ENCODE peak calls at places on chromosomes 1 and 21, in nine cellular contexts. One of them, this sample, is unnamed. For H3K36me3, the result is how much of the 10 kb centered on the place peaks cover.

GRCh38 chr21:43985690-43986251 is 26.3 kb upstream of the TRAPPC10 start:
- DNase-seq in tibial nerve: no peak
- DNase-seq in pancreas: no peak
- DNase-seq in sigmoid colon: no peak
- DNase-seq in neural progenitor cell: peak
- DNase-seq in fibroblast of lung: no peak
- DNase-seq in cardiac muscle cell: no peak
- DNase-seq in left lung: no peak
- DNase-seq in osteoblast: peak
- DNase-seq in this sample: no peak

GRCh38 chr1:107683198-107683657 is 281.8 kb downstream of the VAV3 start:
- DNase-seq in tibial nerve: no peak
- DNase-seq in pancreas: no peak
- DNase-seq in sigmoid colon: no peak
- DNase-seq in neural progenitor cell: no peak
- DNase-seq in fibroblast of lung: no peak
- DNase-seq in cardiac muscle cell: no peak
- DNase-seq in left lung: no peak
- DNase-seq in osteoblast: no peak
- DNase-seq in this sample: no peak

GRCh38 chr1:26598890-26599289 is 69.3 kb downstream of the RPS6KA1 start:
- DNase-seq in tibial nerve: no peak
- DNase-seq in pancreas: no peak
- DNase-seq in sigmoid colon: no peak
- DNase-seq in neural progenitor cell: peak
- DNase-seq in fibroblast of lung: no peak
- DNase-seq in cardiac muscle cell: no peak
- DNase-seq in left lung: no peak
- DNase-seq in osteoblast: no peak
- DNase-seq in this sample: no peak

GRCh38 chr1:116208136-116208535 is 96.9 kb downstream of the MAB21L3 start:
- DNase-seq in tibial nerve: no peak
- DNase-seq in pancreas: no peak
- DNase-seq in sigmoid colon: no peak
- DNase-seq in neural progenitor cell: no peak
- DNase-seq in fibroblast of lung: no peak
- DNase-seq in cardiac muscle cell: no peak
- DNase-seq in left lung: no peak
- DNase-seq in osteoblast: no peak
- DNase-seq in this sample: no peak

GRCh38 chr1:90763930-90764329 is 46.8 kb upstream of the BARHL2 start:
- DNase-seq in tibial nerve: no peak
- DNase-seq in pancreas: no peak
- DNase-seq in sigmoid colon: no peak
- DNase-seq in neural progenitor cell: no peak
- DNase-seq in fibroblast of lung: no peak
- DNase-seq in cardiac muscle cell: no peak
- DNase-seq in left lung: no peak
- DNase-seq in osteoblast: no peak
- DNase-seq in this sample: no peak

GRCh38 chr1:59903136-59903754 is 23.3 kb downstream of the CYP2J2 start:
- DNase-seq in tibial nerve: no peak
- DNase-seq in pancreas: no peak
- DNase-seq in sigmoid colon: no peak
- DNase-seq in neural progenitor cell: peak
- DNase-seq in fibroblast of lung: peak
- DNase-seq in cardiac muscle cell: peak
- DNase-seq in left lung: no peak
- DNase-seq in osteoblast: peak
- DNase-seq in this sample: no peak

GRCh38 chr21:43294194-43294902 is 125.5 kb downstream of the CRYAA start:
- DNase-seq in tibial nerve: no peak
- DNase-seq in pancreas: peak
- DNase-seq in sigmoid colon: no peak
- DNase-seq in neural progenitor cell: no peak
- DNase-seq in fibroblast of lung: no peak
- DNase-seq in cardiac muscle cell: peak
- DNase-seq in left lung: no peak
- DNase-seq in osteoblast: no peak
- DNase-seq in this sample: no peak

GRCh38 chr1:72623299-72623708 is 341.0 kb upstream of the NEGR1 start:
- DNase-seq in tibial nerve: no peak
- DNase-seq in pancreas: no peak
- DNase-seq in sigmoid colon: no peak
- DNase-seq in neural progenitor cell: peak
- DNase-seq in fibroblast of lung: peak
- DNase-seq in cardiac muscle cell: peak
- DNase-seq in left lung: no peak
- DNase-seq in osteoblast: peak
- DNase-seq in this sample: no peak

GRCh38 chr1:2132222-2133038 is 62.1 kb downstream of the FAAP20 start:
- DNase-seq in tibial nerve: no peak
- DNase-seq in pancreas: no peak
- DNase-seq in sigmoid colon: peak
- DNase-seq in neural progenitor cell: peak
- DNase-seq in fibroblast of lung: peak
- DNase-seq in cardiac muscle cell: peak
- DNase-seq in left lung: no peak
- DNase-seq in osteoblast: peak
- DNase-seq in this sample: peak

GRCh38 chr21:40208960-40209359 is 341.7 kb downstream of the PCP4 start:
- DNase-seq in tibial nerve: no peak
- DNase-seq in pancreas: no peak
- DNase-seq in sigmoid colon: no peak
- DNase-seq in neural progenitor cell: no peak
- DNase-seq in fibroblast of lung: no peak
- DNase-seq in cardiac muscle cell: no peak
- DNase-seq in left lung: no peak
- DNase-seq in osteoblast: no peak
- DNase-seq in this sample: no peak

GRCh38 chr21:42781150-42781980 is 98.0 kb downstream of the WDR4 start:
- DNase-seq in tibial nerve: no peak
- DNase-seq in pancreas: peak
- DNase-seq in sigmoid colon: no peak
- DNase-seq in neural progenitor cell: peak
- DNase-seq in fibroblast of lung: no peak
- DNase-seq in cardiac muscle cell: peak
- DNase-seq in left lung: no peak
- DNase-seq in osteoblast: peak
- DNase-seq in this sample: no peak

DNA sequence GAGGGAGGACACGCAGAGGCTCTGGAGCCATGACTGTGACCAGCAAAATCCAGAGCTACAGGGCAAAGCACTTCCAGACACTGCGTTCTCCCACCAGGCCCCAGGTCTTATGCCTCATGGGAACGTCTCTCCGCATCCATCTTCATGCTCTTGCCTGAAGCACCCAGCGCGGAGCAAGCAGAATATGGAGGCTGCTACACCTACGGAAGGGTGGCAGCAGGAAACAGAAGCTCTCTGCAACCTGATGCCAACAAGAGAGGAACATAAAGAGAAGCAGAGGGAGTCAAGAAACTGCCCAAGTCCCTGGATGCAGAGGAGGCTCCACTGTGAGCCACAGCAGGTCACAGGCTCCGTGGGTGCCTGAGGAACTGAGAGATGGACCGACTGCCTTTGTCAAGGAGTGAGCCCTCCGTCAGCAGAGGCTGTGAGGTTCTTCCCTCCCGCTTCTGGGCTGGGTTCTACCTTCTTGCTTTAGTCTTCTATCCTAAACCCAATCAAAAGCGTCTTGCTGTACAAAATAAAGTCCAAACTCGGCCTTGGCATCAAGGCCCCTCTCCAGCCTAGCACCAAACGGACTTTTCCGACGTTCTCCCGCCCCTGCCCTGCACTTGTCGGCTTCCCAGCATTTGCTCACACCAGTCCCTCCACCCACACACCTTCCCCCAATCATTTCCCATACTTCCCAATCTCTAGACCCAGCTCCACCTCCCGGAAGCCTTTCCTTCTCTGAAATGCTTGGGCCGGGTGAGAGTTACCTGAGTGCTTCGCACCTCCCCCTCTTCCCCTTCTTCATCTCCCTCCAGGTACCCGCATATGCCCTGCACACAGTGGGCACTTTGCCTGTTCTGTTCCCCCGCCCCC is 902 bp downstream of the DHCR24 start:
- DNase-seq in tibial nerve: no peak
- DNase-seq in pancreas: no peak
- DNase-seq in sigmoid colon: no peak
- DNase-seq in neural progenitor cell: peak
- DNase-seq in fibroblast of lung: no peak
- DNase-seq in cardiac muscle cell: peak
- DNase-seq in left lung: peak
- DNase-seq in osteoblast: peak
- DNase-seq in this sample: peak
- H3K27ac ChIP-seq in tibial nerve: no peak
- H3K27ac ChIP-seq in pancreas: peak
- H3K27ac ChIP-seq in sigmoid colon: no peak
- H3K27ac ChIP-seq in neural progenitor cell: no peak
- H3K27ac ChIP-seq in fibroblast of lung: peak
- H3K27ac ChIP-seq in cardiac muscle cell: no peak
- H3K27ac ChIP-seq in left lung: peak
- H3K27ac ChIP-seq in osteoblast: peak
- H3K27ac ChIP-seq in this sample: peak

DNA sequence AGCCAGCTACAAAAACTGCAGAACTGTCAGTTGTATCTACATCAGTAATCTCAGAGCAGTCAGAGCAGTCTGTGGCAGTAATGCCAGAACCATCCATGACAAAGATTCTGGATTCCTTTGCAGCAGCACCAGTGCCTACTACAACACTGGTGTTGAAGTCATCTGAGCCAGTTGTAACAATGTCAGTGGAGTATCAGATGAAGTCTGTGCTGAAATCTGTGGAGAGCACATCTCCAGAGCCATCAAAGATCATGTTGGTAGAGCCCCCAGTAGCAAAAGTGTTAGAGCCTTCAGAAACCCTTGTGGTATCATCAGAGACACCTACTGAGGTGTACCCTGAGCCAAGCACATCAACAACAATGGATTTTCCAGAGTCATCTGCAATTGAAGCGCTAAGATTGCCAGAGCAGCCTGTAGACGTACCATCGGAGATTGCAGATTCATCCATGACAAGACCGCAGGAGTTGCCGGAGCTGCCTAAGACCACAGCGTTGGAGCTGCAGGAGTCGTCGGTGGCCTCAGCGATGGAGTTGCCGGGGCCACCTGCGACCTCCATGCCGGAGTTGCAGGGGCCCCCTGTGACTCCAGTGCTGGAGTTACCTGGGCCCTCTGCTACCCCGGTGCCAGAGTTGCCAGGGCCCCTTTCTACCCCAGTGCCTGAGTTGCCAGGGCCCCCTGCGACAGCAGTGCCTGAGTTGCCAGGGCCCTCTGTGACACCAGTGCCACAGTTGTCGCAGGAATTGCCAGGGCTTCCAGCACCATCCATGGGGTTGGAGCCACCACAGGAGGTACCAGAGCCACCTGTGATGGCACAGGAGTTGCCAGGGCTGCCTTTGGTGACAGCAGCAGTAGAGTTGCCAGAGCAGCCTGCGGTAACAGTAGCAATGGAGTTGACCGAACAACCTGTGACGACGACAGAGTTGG is 7.3 kb downstream of the SON start:
- DNase-seq in tibial nerve: no peak
- DNase-seq in pancreas: no peak
- DNase-seq in sigmoid colon: no peak
- DNase-seq in neural progenitor cell: no peak
- DNase-seq in fibroblast of lung: no peak
- DNase-seq in cardiac muscle cell: no peak
- DNase-seq in left lung: no peak
- DNase-seq in osteoblast: peak
- DNase-seq in this sample: no peak
- H3K36me3 ChIP-seq in tibial nerve: half or more
- H3K36me3 ChIP-seq in pancreas: half or more
- H3K36me3 ChIP-seq in sigmoid colon: half or more
- H3K36me3 ChIP-seq in neural progenitor cell: under half
- H3K36me3 ChIP-seq in fibroblast of lung: under half
- H3K36me3 ChIP-seq in cardiac muscle cell: half or more
- H3K36me3 ChIP-seq in left lung: under half
- H3K36me3 ChIP-seq in osteoblast: half or more
- H3K36me3 ChIP-seq in this sample: half or more

GRCh38 chr1:93779540-93780121 is 98.0 kb upstream of the BCAR3 start:
- DNase-seq in tibial nerve: no peak
- DNase-seq in pancreas: no peak
- DNase-seq in sigmoid colon: no peak
- DNase-seq in neural progenitor cell: no peak
- DNase-seq in fibroblast of lung: peak
- DNase-seq in cardiac muscle cell: no peak
- DNase-seq in left lung: no peak
- DNase-seq in osteoblast: peak
- DNase-seq in this sample: no peak
- TF ChIP-seq CTCF in tibial nerve: no peak
- TF ChIP-seq CTCF in pancreas: no peak
- TF ChIP-seq CTCF in sigmoid colon: no peak
- TF ChIP-seq CTCF in neural progenitor cell: no peak
- TF ChIP-seq CTCF in fibroblast of lung: no peak
- TF ChIP-seq CTCF in cardiac muscle cell: no peak
- TF ChIP-seq CTCF in left lung: no peak
- TF ChIP-seq CTCF in osteoblast: no peak
- TF ChIP-seq CTCF in this sample: no peak

GRCh38 chr1:11298390-11299224 is 25.6 kb downstream of the UBIAD1 start:
- DNase-seq in tibial nerve: no peak
- DNase-seq in pancreas: no peak
- DNase-seq in sigmoid colon: no peak
- DNase-seq in neural progenitor cell: no peak
- DNase-seq in fibroblast of lung: no peak
- DNase-seq in cardiac muscle cell: no peak
- DNase-seq in left lung: no peak
- DNase-seq in osteoblast: peak
- DNase-seq in this sample: no peak

GRCh38 chr1:11302366-11302765 is 29.4 kb downstream of the UBIAD1 start:
- DNase-seq in tibial nerve: no peak
- DNase-seq in pancreas: no peak
- DNase-seq in sigmoid colon: no peak
- DNase-seq in neural progenitor cell: no peak
- DNase-seq in fibroblast of lung: no peak
- DNase-seq in cardiac muscle cell: no peak
- DNase-seq in left lung: no peak
- DNase-seq in osteoblast: peak
- DNase-seq in this sample: no peak

GRCh38 chr1:11295905-11296304 is 22.9 kb downstream of the UBIAD1 start:
- DNase-seq in tibial nerve: no peak
- DNase-seq in pancreas: no peak
- DNase-seq in sigmoid colon: no peak
- DNase-seq in neural progenitor cell: no peak
- DNase-seq in fibroblast of lung: no peak
- DNase-seq in cardiac muscle cell: no peak
- DNase-seq in left lung: no peak
- DNase-seq in osteoblast: peak
- DNase-seq in this sample: no peak

GRCh38 chr1:11301593-11301992 is 28.6 kb downstream of the UBIAD1 start:
- DNase-seq in tibial nerve: no peak
- DNase-seq in pancreas: no peak
- DNase-seq in sigmoid colon: no peak
- DNase-seq in neural progenitor cell: no peak
- DNase-seq in fibroblast of lung: no peak
- DNase-seq in cardiac muscle cell: no peak
- DNase-seq in left lung: no peak
- DNase-seq in osteoblast: peak
- DNase-seq in this sample: no peak

DNA sequence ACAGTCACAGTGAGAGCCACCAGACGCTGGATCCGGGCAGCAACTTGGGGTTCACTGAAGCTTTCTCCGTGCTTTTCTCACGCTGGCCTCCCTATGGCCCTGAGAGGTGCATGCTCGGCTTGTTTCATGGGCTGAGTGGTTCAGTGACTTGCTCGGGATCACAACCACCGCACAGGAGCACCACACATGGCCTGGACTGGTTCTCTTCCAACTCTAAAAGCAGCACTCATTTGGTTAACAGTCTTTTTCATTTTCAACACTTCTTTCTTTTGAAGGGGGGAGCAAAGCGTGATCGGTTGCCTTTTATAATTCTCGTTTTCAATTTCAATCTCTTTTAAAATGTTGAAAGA is 26.2 kb downstream of the UBIAD1 start:
- DNase-seq in tibial nerve: no peak
- DNase-seq in pancreas: no peak
- DNase-seq in sigmoid colon: no peak
- DNase-seq in neural progenitor cell: no peak
- DNase-seq in fibroblast of lung: no peak
- DNase-seq in cardiac muscle cell: no peak
- DNase-seq in left lung: no peak
- DNase-seq in osteoblast: no peak
- DNase-seq in this sample: no peak
- H3K27ac ChIP-seq in tibial nerve: no peak
- H3K27ac ChIP-seq in pancreas: no peak
- H3K27ac ChIP-seq in sigmoid colon: no peak
- H3K27ac ChIP-seq in neural progenitor cell: no peak
- H3K27ac ChIP-seq in fibroblast of lung: no peak
- H3K27ac ChIP-seq in cardiac muscle cell: no peak
- H3K27ac ChIP-seq in left lung: no peak
- H3K27ac ChIP-seq in osteoblast: no peak
- H3K27ac ChIP-seq in this sample: no peak